ENCODE peak calls at places on chromosomes 3 and 15, in eight cellular contexts. U is 8988T, O is GM12878, J is lower lobe of right lung, H is ELF-1, S is cardiac fibroblast, Q is HT-29, Y is heart left ventricle. V is an unnamed sample.

GRCh38 chr15:62306851-62307504 is 141.9 kb upstream of the C2CD4B start:
- DNase-seq in Y (peak), S (peak), U (peak), J (peak), O (no peak), H (peak), Q (peak), V (peak)

GRCh38 chr3:146503459-146504202 is 34.3 kb upstream of the PLSCR2 start:
- DNase-seq in S (peak), Q (peak), H (peak), U (no peak), Y (no peak), O (peak), J (no peak), V (no peak)

GRCh38 chr3:42582474-42583070 is 805 bp upstream of the SEC22C start:
- DNase-seq in J (no peak), O (no peak), Q (no peak), S (no peak), Y (no peak), U (no peak), H (no peak), V (peak)

GRCh38 chr3:32414527-32415202 is 23.0 kb downstream of the CMTM7 start:
- DNase-seq in U (no peak), Y (peak), S (peak), H (no peak), Q (no peak), J (no peak), O (no peak), V (no peak)

GRCh38 chr3:427128-427527 is 230.6 kb downstream of the CHL1 start:
- DNase-seq in H (no peak), S (no peak), U (no peak), J (no peak), O (no peak), Q (no peak), Y (no peak), V (no peak)

GRCh38 chr15:60004019-60004845 is at the start of gene FOXB1:
- DNase-seq in Y (no peak), H (peak), J (no peak), Q (no peak), S (no peak), O (no peak), U (no peak), V (peak)

GRCh38 chr15:47349179-47349578 is 368.1 kb upstream of the SEMA6D start:
- DNase-seq in Q (no peak), S (no peak), Y (no peak), U (no peak), H (no peak), O (no peak), J (no peak), V (peak)

GRCh38 chr15:59298255-59298856 is 74.3 kb downstream of the MYO1E start:
- DNase-seq in Y (no peak), H (no peak), J (no peak), S (peak), Q (peak), U (no peak), O (peak), V (no peak)

GRCh38 chr3:56796202-56796601 is 5.5 kb downstream of the ARHGEF3 start:
- DNase-seq in Q (peak), S (peak), U (no peak), Y (no peak), H (no peak), O (no peak), J (no peak), V (no peak)

GRCh38 chr3:143333367-143333766 is 213.8 kb downstream of the CHST2 start:
- DNase-seq in O (no peak), Y (no peak), U (no peak), Q (no peak), J (no peak), S (no peak), H (no peak), V (no peak)

GRCh38 chr15:29944925-29945324 is 122.7 kb upstream of the TJP1 start:
- DNase-seq in H (no peak), J (no peak), U (no peak), O (no peak), S (no peak), Q (no peak), Y (no peak), V (no peak)

GRCh38 chr3:61954097-61954528 is 392.7 kb downstream of the PTPRG start:
- DNase-seq in H (no peak), Y (no peak), J (no peak), O (no peak), U (no peak), S (peak), Q (no peak), V (no peak)

GRCh38 chr3:116863842-116864626 is 154.5 kb downstream of the TUSC7 start:
- DNase-seq in J (no peak), S (peak), O (peak), Q (peak), U (no peak), H (peak), Y (no peak), V (peak)

GRCh38 chr3:157375342-157375986 is 61.2 kb upstream of the PTX3 start:
- DNase-seq in O (no peak), Y (no peak), J (no peak), S (no peak), U (no peak), H (no peak), Q (no peak), V (no peak)

GRCh38 chr15:56760186-56760585 is 26.9 kb upstream of the ZNF280D start:
- DNase-seq in S (peak), Y (no peak), U (no peak), H (no peak), J (no peak), Q (peak), O (no peak), V (peak)

GRCh38 chr3:177753498-177754155 is 556.3 kb upstream of the TBL1XR1 start:
- DNase-seq in O (no peak), U (no peak), H (no peak), Q (no peak), S (peak), Y (peak), J (peak), V (peak)

GRCh38 chr15:39714251-39714650 is 68.4 kb downstream of the FSIP1 start:
- DNase-seq in J (no peak), S (no peak), Y (no peak), H (no peak), U (no peak), O (no peak), Q (no peak), V (no peak)

GRCh38 chr15:59396660-59397059 is 24.0 kb upstream of the MYO1E start:
- DNase-seq in H (no peak), S (no peak), J (no peak), Q (no peak), U (no peak), Y (no peak), O (no peak), V (no peak)

GRCh38 chr3:186095584-186096061 is 13.3 kb downstream of the ETV5 start:
- DNase-seq in Q (no peak), Y (no peak), H (peak), S (no peak), O (no peak), J (peak), U (no peak), V (no peak)

GRCh38 chr3:186014866-186015265 is 77.1 kb upstream of the TRA2B start:
- DNase-seq in O (no peak), S (no peak), Y (no peak), J (no peak), U (no peak), Q (no peak), H (no peak), V (no peak)

GRCh38 chr3:30146978-30147377 is 459.4 kb upstream of the TGFBR2 start:
- DNase-seq in O (no peak), H (no peak), Q (no peak), U (no peak), J (no peak), Y (no peak), S (peak), V (no peak)

GRCh38 chr3:52094591-52095485 is 38.5 kb upstream of the DUSP7 start:
- DNase-seq in O (no peak), J (peak), Q (no peak), H (no peak), S (no peak), Y (no peak), U (no peak), V (no peak)

GRCh38 chr3:58403513-58404109 is 30.0 kb downstream of the PDHB start:
- DNase-seq in U (no peak), H (no peak), S (no peak), Y (no peak), O (no peak), J (no peak), Q (no peak), V (no peak)

GRCh38 chr15:100021653-100022052 is 288.4 kb upstream of the LYSMD4 start:
- DNase-seq in Q (no peak), H (no peak), Y (no peak), O (no peak), U (no peak), S (no peak), J (no peak), V (no peak)

GRCh38 chr15:22918056-22918455 is 62.1 kb downstream of the CYFIP1 start:
- DNase-seq in Q (no peak), Y (no peak), U (peak), O (no peak), J (no peak), S (peak), H (no peak), V (no peak)